ENCODE peak calls at places on chromosomes 11 and 22, in eight cellular contexts. Z is colonic mucosa; V is A673; L is lower lobe of right lung; D is neural crest cell; H is CD4-positive, alpha-beta T cell; J is tibial nerve; I is AG04450. O is an unnamed sample.

GRCh38 chr11:115247404-115247803 is 256.8 kb downstream of the CADM1 start:
- DNase-seq in Z (no peak), V (no peak), L (no peak), D (no peak), H (no peak), J (no peak), I (no peak), O (no peak)

GRCh38 chr11:14041040-14041439 is 78.5 kb downstream of the SPON1 start:
- DNase-seq in Z (peak; percentile 9), V (no peak), L (no peak), D (no peak), H (no peak), J (no peak), I (no peak), O (no peak)

GRCh38 chr11:104943561-104943960 is 24.8 kb downstream of the CASP4 start:
- DNase-seq in Z (no peak), V (no peak), L (no peak), D (no peak), H (no peak), J (no peak), I (no peak), O (no peak)

GRCh38 chr11:128666397-128666796 is 27.5 kb upstream of the FLI1 start:
- DNase-seq in Z (no peak), V (no peak), L (no peak), D (no peak), H (no peak), J (no peak), I (no peak), O (no peak)

GRCh38 chr11:88313441-88313840 is 24.1 kb downstream of the CTSC start:
- DNase-seq in Z (no peak), V (no peak), L (no peak), D (no peak), H (no peak), J (no peak), I (no peak), O (no peak)

GRCh38 chr11:62295504-62295903 is 3.4 kb downstream of the SCGB1D4 start:
- DNase-seq in Z (no peak), V (peak; percentile 33), L (no peak), D (peak; percentile 10), H (no peak), J (no peak), I (no peak), O (no peak)

GRCh38 chr11:3215346-3216026 is 3.1 kb downstream of the MRGPRG start:
- DNase-seq in Z (no peak), V (peak; percentile 38), L (no peak), D (no peak), H (no peak), J (peak; percentile 9), I (no peak), O (peak; percentile 9)

GRCh38 chr11:33055361-33055760 is 16.0 kb downstream of the TCP11L1 start:
- DNase-seq in Z (no peak), V (peak; percentile 96), L (no peak), D (no peak), H (no peak), J (no peak), I (no peak), O (no peak)

GRCh38 chr11:35139883-35140282 is 912 bp downstream of the CD44 start:
- DNase-seq in Z (no peak), V (no peak), L (no peak), D (no peak), H (no peak), J (no peak), I (no peak), O (no peak)

GRCh38 chr11:74024630-74025029 is 15.7 kb upstream of the UCP3 start:
- DNase-seq in Z (peak; percentile 31), V (no peak), L (peak; percentile 64), D (no peak), H (no peak), J (peak; percentile 68), I (peak; percentile 59), O (no peak)

GRCh38 chr11:61616443-61616842 is 35.6 kb upstream of the SYT7 start:
- DNase-seq in Z (no peak), V (no peak), L (no peak), D (no peak), H (no peak), J (no peak), I (no peak), O (no peak)

GRCh38 chr11:97092823-97093222 is 703.0 kb downstream of the JRKL start:
- DNase-seq in Z (no peak), V (no peak), L (no peak), D (no peak), H (no peak), J (no peak), I (no peak), O (no peak)

GRCh38 chr11:119474682-119475596 is 52.0 kb upstream of the THY1 start:
- DNase-seq in Z (peak; percentile 59), V (peak; percentile 79), L (no peak), D (peak; percentile 76), H (peak; percentile 37), J (peak; percentile 35), I (no peak), O (no peak)

GRCh38 chr11:45651841-45652745 is 13.3 kb downstream of the CHST1 start:
- DNase-seq in Z (peak; percentile 9), V (no peak), L (no peak), D (no peak), H (no peak), J (no peak), I (no peak), O (no peak)

GRCh38 chr11:32594272-32594671 is 10.6 kb downstream of the EIF3M start:
- DNase-seq in Z (no peak), V (no peak), L (no peak), D (no peak), H (no peak), J (no peak), I (no peak), O (no peak)

GRCh38 chr11:2468363-2469240 is 23.8 kb downstream of the KCNQ1 start:
- DNase-seq in Z (peak; percentile 12), V (no peak), L (no peak), D (no peak), H (no peak), J (no peak), I (no peak), O (no peak)

GRCh38 chr11:940496-941135 is 14.9 kb downstream of the AP2A2 start:
- DNase-seq in Z (no peak), V (no peak), L (no peak), D (no peak), H (no peak), J (no peak), I (no peak), O (no peak)

GRCh38 chr11:72144807-72145565 is 9.5 kb downstream of the FOLR3 start:
- DNase-seq in Z (no peak), V (no peak), L (no peak), D (no peak), H (no peak), J (no peak), I (peak; percentile 76), O (no peak)

GRCh38 chr11:63667993-63668392 is 3.2 kb downstream of the ATL3 start:
- DNase-seq in Z (no peak), V (peak; percentile 58), L (no peak), D (no peak), H (no peak), J (no peak), I (peak; percentile 81), O (no peak)

GRCh38 chr11:72354356-72355115 is 79.8 kb downstream of the CLPB start:
- DNase-seq in Z (no peak), V (no peak), L (no peak), D (no peak), H (no peak), J (no peak), I (no peak), O (no peak)

GRCh38 chr11:14742849-14743248 is 99.2 kb downstream of the PDE3B start:
- DNase-seq in Z (no peak), V (no peak), L (no peak), D (no peak), H (no peak), J (no peak), I (no peak), O (no peak)

GRCh38 chr11:78156081-78156844 is 16.8 kb upstream of the ALG8 start:
- DNase-seq in Z (no peak), V (no peak), L (no peak), D (no peak), H (no peak), J (no peak), I (no peak), O (no peak)

GRCh38 chr11:63015521-63016215 is at the start of gene SLC22A8:
- DNase-seq in Z (no peak), V (no peak), L (no peak), D (no peak), H (no peak), J (no peak), I (no peak), O (no peak)

GRCh38 chr22:28600546-28601143 is 79.0 kb downstream of the TTC28 start:
- DNase-seq in Z (peak; percentile 27), V (peak; percentile 81), L (no peak), D (no peak), H (no peak), J (no peak), I (peak; percentile 30), O (no peak)
- TF ChIP-seq CTCF in Z (peak; percentile 60), V (peak; percentile 68), L (peak; percentile 54), D (peak; percentile 81), H (peak; percentile 82), J (peak; percentile 47), I (peak; percentile 44), O (peak; percentile 34)

GRCh38 chr22:50696799-50697561 is 24.4 kb downstream of the SHANK3 start:
- DNase-seq in Z (no peak), V (peak; percentile 36), L (peak; percentile 41), D (peak; percentile 44), H (no peak), J (no peak), I (no peak), O (no peak)
- TF ChIP-seq CTCF in Z (no peak), V (peak; percentile 79), L (peak; percentile 35), D (peak; percentile 64), H (no peak), J (no peak), I (peak; percentile 68), O (no peak)

DNA sequence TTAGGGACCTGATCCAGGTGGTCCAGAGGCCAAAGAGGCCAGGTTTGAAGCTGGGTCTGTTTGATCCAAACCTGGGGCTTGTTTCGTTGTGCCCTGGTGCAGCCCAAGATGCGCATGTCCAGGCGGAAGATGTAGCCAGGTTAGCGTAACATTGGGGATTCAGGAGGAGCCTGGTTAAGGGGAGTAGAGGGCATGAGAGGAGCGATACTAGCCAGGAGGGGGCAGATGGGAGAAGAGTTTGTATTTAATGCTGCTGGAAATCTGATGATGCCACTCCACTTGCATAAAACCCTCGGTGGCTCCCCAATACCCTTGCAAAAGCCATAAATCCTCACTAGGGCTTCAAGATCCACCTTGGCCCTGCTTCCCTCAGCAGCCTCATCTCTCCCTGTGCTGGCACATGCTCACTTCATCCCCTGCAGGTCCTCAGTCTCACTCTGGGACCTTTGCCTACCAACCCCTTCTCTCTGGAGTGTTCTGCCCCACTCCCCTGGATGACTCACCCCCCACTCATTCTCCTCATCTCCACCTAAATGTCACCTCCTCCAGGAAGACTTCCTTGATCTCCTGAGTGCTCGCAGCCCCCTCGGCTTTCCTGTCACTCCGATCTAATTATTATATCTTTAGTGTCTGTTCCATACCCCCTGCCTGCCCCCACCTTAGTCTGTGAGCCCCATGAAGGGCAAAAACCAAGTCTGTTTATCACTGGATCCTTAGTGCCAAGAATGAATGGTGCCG is 95.9 kb downstream of the MIAT start:
- DNase-seq in Z (no peak), V (no peak), L (no peak), D (no peak), H (no peak), J (no peak), I (no peak), O (no peak)
- TF ChIP-seq CTCF in Z (no peak), V (no peak), L (no peak), D (no peak), H (no peak), J (no peak), I (peak; percentile 7), O (no peak)

GRCh38 chr11:64850979-64851567 is 6.6 kb upstream of the CDC42BPG start:
- DNase-seq in Z (no peak), V (no peak), L (no peak), D (no peak), H (no peak), J (no peak), I (no peak), O (peak; percentile 78)
- TF ChIP-seq CTCF in Z (no peak), V (no peak), L (no peak), D (peak; percentile 21), H (no peak), J (no peak), I (no peak), O (no peak)

O was measured in activated B cell treated with CpG ODN at 0.5 μM for 24 hours.